ENCODE peak calls at places on chromosomes 7 and 10, in five cellular contexts. V is AG04450, P is neuronal stem cell, L is OCI-LY7, Z is PC-3. H is an unnamed sample.

GRCh38 chr7:135770139-135770710 is 21.6 kb upstream of the FAM180A start:
- DNase-seq in V (peak), Z (no peak), L (no peak), P (no peak), H (no peak)

GRCh38 chr7:44073664-44074348 is 8.4 kb upstream of the PGAM2 start:
- DNase-seq in V (no peak), L (no peak), Z (peak), P (no peak), H (peak)

GRCh38 chr7:70486977-70487376 is 645.0 kb upstream of the GALNT17 start:
- DNase-seq in L (no peak), Z (no peak), V (no peak), P (no peak), H (peak)

GRCh38 chr10:130546841-130547240 is 410.6 kb downstream of the GLRX3 start:
- DNase-seq in V (no peak), Z (no peak), L (no peak), P (no peak), H (no peak)

GRCh38 chr10:103578782-103579382 is 85.4 kb downstream of the NEURL1 start:
- DNase-seq in Z (no peak), P (no peak), L (no peak), V (no peak), H (no peak)

GRCh38 chr10:22823109-22823508 is 104.7 kb upstream of the ARMC3 start:
- DNase-seq in L (no peak), V (no peak), P (no peak), Z (peak), H (no peak)

GRCh38 chr10:122279725-122280141 is 8.6 kb downstream of the BTBD16 start:
- DNase-seq in V (no peak), L (peak), P (peak), Z (peak), H (peak)

GRCh38 chr10:100318201-100318600 is 11.8 kb downstream of the PKD2L1 start:
- DNase-seq in Z (no peak), P (no peak), V (no peak), L (no peak), H (no peak)

GRCh38 chr7:3243256-3243655 is 57.8 kb upstream of the SDK1 start:
- DNase-seq in L (no peak), V (no peak), Z (no peak), P (no peak), H (no peak)

GRCh38 chr7:3232228-3232627 is 68.8 kb upstream of the SDK1 start:
- DNase-seq in L (no peak), V (no peak), Z (no peak), P (no peak), H (no peak)

GRCh38 chr10:8439040-8439439 is 384.6 kb downstream of the GATA3 start:
- DNase-seq in P (no peak), Z (no peak), V (no peak), L (no peak), H (no peak)

DNA sequence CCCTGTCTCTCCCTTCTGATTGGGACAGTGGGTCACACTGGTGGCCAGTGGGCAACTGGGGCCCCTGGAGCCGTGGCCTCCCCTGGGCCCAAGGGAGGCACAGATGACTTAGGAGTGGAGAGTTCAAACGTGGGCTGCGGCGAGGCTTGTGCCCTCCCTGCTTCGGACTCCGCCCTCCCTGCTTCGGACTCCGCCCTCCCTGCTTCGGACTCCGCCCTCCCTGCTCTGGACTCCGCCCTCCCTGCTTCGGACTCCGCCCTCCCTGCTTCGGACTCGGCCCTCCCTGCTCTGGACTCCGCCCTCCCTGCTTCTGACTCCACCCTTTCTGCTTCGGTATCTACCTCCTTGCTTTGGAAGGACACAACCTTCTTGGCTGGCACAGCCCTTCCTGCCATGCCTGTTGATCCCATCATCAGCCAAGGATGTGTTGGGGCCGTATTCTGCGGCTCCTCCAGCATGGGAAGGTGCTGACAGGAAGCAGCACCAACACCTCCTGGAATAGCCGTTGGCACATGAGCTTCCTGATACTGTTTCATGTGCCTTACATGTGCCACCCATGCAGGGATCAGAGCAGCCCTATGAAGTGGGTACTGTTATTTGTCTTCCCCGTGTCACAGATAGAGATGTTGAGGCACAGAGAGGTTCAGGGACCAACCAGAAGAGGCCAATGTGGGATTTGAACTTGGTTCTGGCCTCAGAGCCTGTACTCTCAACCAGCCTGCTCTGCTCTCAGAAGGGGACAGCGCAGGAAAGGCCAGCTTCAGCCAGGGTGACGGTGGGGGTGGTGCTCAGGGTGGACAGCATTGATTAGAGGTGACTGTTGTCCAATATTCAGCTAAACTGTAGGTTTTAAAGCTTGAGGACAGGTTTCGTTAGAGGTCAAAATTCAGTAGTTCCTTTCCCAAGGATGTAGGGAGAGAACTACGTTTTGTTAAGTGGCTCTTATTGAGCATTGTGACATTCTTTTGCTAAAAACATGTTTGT is 114.5 kb downstream of the NKX6-2 start:
- DNase-seq in L (no peak), P (no peak), Z (no peak), V (no peak), H (no peak)
- H3K27ac ChIP-seq in L (no peak), P (no peak), Z (no peak), V (no peak), H (no peak)

GRCh38 chr7:102295346-102296178 is 8.9 kb downstream of the SH2B2 start:
- DNase-seq in Z (no peak), L (no peak), P (no peak), V (no peak), H (no peak)
- H3K27ac ChIP-seq in Z (no peak), L (peak), P (no peak), V (no peak), H (no peak)

DNA sequence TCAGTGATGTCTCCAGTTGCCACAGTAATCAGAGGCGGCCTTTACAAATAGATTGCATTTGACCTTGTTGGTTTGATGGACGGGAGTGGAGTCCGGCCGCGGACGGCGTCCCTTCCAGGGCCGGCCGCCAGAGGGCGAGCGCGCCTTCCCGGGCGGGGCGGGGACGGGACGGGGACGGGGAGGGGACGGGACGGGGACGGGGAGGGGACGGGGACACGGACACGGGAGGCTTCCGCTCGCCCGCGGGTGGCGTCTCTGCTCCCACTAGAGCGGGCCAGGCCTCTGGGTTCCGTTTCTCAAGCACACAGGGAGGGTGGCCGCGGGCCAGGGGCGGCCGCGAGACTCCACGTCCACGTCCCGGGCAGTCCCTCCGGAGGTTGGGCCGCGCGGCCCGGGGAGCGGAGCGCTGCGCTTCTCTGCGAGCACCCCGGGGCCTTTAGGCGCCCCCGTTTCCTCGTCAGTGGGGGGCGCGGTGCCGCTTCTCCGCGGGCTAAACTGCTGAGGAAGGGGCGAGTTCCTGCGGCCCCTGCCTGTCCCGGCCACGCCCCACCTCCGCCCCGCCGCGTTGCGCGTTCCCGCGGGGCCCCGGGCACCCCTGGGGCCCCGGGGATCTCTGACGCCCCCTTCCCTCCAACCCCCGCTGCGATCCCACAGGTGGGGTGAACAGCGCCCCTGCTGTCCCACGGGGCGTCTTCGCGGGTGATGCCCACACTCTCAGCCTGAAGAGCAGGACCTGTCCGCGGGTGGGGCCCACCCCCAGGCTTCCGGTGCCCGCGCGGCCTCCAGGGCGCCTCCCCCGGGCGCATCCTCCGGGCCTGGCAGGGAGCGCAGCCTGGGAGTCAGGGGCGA is 84.2 kb upstream of the MKI67 start:
- DNase-seq in V (no peak), Z (peak), P (peak), L (no peak), H (no peak)
- H3K27ac ChIP-seq in V (no peak), Z (no peak), P (no peak), L (no peak), H (no peak)

GRCh38 chr10:69629519-69629896 is 539 bp upstream of the FAM241B start:
- DNase-seq in P (no peak), L (no peak), V (no peak), Z (peak), H (no peak)
- H3K27ac ChIP-seq in P (no peak), L (no peak), V (no peak), Z (no peak), H (no peak)

GRCh38 chr7:1046722-1047679 is 2.7 kb downstream of the GPR146 start:
- DNase-seq in P (no peak), L (no peak), V (no peak), Z (peak), H (no peak)
- H3K27ac ChIP-seq in P (no peak), L (no peak), V (no peak), Z (no peak), H (peak)

H was measured in caudate nucleus.